ENCODE peak calls at places on chromosomes 16 and 17, in ten cellular contexts. One of them, this sample, is unnamed.

GRCh38 chr17:43840814-43841213 is 6.2 kb upstream of the CD300LG start:
- DNase-seq in stomach: no peak
- DNase-seq in tibial nerve: no peak
- DNase-seq in ovary: no peak
- DNase-seq in lower leg skin: no peak
- DNase-seq in HCT116: no peak
- DNase-seq in Peyer's patch: no peak
- DNase-seq in IMR-90: peak
- DNase-seq in uterus: no peak
- DNase-seq in adrenal gland: no peak
- DNase-seq in this sample: peak

GRCh38 chr16:58515871-58516767 is 802 bp downstream of the SETD6 start:
- DNase-seq in HCT116: no peak
- DNase-seq in ovary: peak
- DNase-seq in tibial nerve: no peak
- DNase-seq in IMR-90: no peak
- DNase-seq in adrenal gland: no peak
- DNase-seq in stomach: peak
- DNase-seq in Peyer's patch: peak
- DNase-seq in lower leg skin: no peak
- DNase-seq in uterus: no peak
- DNase-seq in this sample: no peak

GRCh38 chr17:52145496-52145895 is 13.0 kb downstream of the CA10 start:
- DNase-seq in uterus: no peak
- DNase-seq in Peyer's patch: no peak
- DNase-seq in adrenal gland: no peak
- DNase-seq in HCT116: no peak
- DNase-seq in stomach: no peak
- DNase-seq in ovary: no peak
- DNase-seq in IMR-90: no peak
- DNase-seq in lower leg skin: no peak
- DNase-seq in tibial nerve: no peak
- DNase-seq in this sample: no peak

GRCh38 chr16:4852221-4852872 is 5.1 kb downstream of the UBN1 start:
- DNase-seq in stomach: no peak
- DNase-seq in adrenal gland: peak
- DNase-seq in uterus: no peak
- DNase-seq in lower leg skin: peak
- DNase-seq in Peyer's patch: no peak
- DNase-seq in IMR-90: peak
- DNase-seq in ovary: no peak
- DNase-seq in tibial nerve: no peak
- DNase-seq in HCT116: no peak
- DNase-seq in this sample: no peak

GRCh38 chr16:17228048-17228707 is 242.6 kb downstream of the XYLT1 start:
- DNase-seq in lower leg skin: no peak
- DNase-seq in Peyer's patch: no peak
- DNase-seq in stomach: no peak
- DNase-seq in ovary: no peak
- DNase-seq in HCT116: no peak
- DNase-seq in uterus: no peak
- DNase-seq in IMR-90: no peak
- DNase-seq in tibial nerve: no peak
- DNase-seq in adrenal gland: no peak
- DNase-seq in this sample: peak

GRCh38 chr16:71937868-71938510 is 42.7 kb downstream of the IST1 start:
- DNase-seq in tibial nerve: no peak
- DNase-seq in adrenal gland: no peak
- DNase-seq in Peyer's patch: no peak
- DNase-seq in IMR-90: no peak
- DNase-seq in lower leg skin: peak
- DNase-seq in stomach: no peak
- DNase-seq in uterus: no peak
- DNase-seq in HCT116: no peak
- DNase-seq in ovary: no peak
- DNase-seq in this sample: no peak

GRCh38 chr17:48500435-48501426 is 30.1 kb downstream of the HOXB1 start:
- DNase-seq in adrenal gland: no peak
- DNase-seq in tibial nerve: no peak
- DNase-seq in HCT116: no peak
- DNase-seq in Peyer's patch: no peak
- DNase-seq in uterus: peak
- DNase-seq in ovary: no peak
- DNase-seq in stomach: no peak
- DNase-seq in IMR-90: peak
- DNase-seq in lower leg skin: no peak
- DNase-seq in this sample: peak

GRCh38 chr17:20244671-20245070 is 222.7 kb downstream of the LGALS9B start:
- DNase-seq in ovary: no peak
- DNase-seq in stomach: no peak
- DNase-seq in lower leg skin: no peak
- DNase-seq in Peyer's patch: no peak
- DNase-seq in uterus: no peak
- DNase-seq in adrenal gland: no peak
- DNase-seq in IMR-90: peak
- DNase-seq in tibial nerve: no peak
- DNase-seq in HCT116: no peak
- DNase-seq in this sample: no peak

DNA sequence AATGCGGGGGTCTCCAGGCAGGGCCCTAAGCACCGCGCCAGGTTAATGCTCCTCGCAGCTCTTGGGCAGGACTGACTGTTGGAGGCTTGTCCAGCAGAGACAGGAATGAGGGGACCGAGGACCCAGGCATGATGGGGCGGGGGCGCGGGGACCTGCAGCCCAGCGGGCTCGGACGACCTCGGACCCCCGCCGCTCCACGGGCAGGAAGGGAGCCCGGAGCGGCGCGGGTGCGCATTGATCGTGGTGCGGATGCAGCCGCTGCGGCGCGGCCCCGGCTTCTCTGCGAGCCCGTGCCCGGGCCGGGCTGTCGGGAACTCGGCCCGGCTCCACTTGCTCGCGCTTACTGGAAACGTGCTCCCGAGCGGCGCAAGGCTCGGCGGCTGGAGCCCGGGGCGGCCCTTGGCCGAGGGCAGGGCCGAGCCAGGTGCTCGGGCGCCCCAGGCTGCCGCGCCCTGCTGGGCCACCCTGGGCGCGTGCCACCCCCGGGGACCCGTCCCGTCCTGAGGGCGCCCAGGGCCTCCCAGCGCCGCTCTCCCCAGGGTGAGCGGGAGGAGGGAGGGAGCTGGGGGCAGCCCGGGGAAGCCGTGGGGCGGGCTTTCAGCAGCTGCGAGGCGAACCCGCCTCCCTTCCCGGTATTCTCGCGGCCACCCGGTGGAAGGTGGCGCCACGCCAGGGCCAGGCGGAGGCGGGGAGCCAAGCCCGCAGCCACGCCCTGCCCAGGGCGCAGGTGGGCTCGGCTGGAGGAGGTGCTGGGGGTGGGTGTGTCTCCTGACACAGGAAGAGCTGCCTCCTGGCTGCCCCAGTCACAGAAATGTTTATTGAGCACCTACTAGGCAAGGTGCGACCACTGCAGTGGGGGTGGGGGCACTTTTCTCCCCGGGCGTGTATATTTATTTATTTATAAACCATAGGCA is 45.9 kb downstream of the SOCS3 start:
- DNase-seq in tibial nerve: no peak
- DNase-seq in Peyer's patch: peak
- DNase-seq in uterus: peak
- DNase-seq in HCT116: peak
- DNase-seq in ovary: peak
- DNase-seq in adrenal gland: peak
- DNase-seq in lower leg skin: peak
- DNase-seq in stomach: peak
- DNase-seq in IMR-90: peak
- DNase-seq in this sample: peak
- TF ChIP-seq POLR2A in tibial nerve: no peak
- TF ChIP-seq POLR2A in Peyer's patch: peak
- TF ChIP-seq POLR2A in uterus: no peak
- TF ChIP-seq POLR2A in HCT116: peak
- TF ChIP-seq POLR2A in ovary: peak
- TF ChIP-seq POLR2A in adrenal gland: peak
- TF ChIP-seq POLR2A in lower leg skin: no peak
- TF ChIP-seq POLR2A in stomach: no peak
- TF ChIP-seq POLR2A in IMR-90: peak
- TF ChIP-seq POLR2A in this sample: no peak

DNA sequence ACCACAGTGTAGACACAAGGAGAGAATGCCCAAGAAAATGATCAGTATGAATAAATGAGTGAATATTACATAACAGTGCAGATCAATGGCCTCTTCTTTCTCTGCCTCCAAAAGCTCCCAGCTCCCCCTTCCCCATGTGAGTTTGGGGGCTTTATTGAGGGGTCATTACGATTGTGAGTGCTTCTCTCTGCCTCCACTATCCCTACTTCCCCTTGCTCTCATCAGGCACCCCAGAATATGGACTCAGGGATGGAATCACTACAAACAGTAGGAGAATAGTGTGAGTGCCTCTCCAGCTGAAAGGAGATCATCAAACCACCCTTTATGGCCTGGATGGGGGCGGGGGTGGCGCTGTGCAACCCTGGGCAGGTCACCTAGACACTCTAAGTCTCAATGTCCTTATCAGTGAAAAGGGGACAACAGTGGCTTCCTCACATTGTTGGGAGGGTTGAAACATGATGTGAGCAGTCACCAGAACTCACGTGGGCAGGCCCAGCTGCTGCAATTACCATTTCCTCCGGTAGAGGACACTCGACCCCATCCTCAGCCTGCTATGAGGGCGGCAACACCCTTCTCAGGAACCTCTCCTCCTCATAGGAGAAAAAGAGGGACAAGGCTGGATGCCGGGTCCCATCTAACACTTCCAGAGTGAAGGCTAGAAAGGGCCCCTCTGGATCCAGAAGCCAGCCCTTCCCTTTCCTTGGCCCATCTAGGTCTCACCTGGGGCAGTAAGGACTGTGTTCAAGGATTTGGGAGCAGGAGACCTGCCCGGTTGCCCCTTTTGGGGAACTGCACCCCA is 2.1 kb upstream of the EPOP start:
- DNase-seq in tibial nerve: peak
- DNase-seq in stomach: peak
- DNase-seq in lower leg skin: peak
- DNase-seq in uterus: peak
- DNase-seq in ovary: peak
- DNase-seq in HCT116: peak
- DNase-seq in Peyer's patch: peak
- DNase-seq in adrenal gland: peak
- DNase-seq in IMR-90: peak
- DNase-seq in this sample: peak
- TF ChIP-seq CTCF in tibial nerve: peak
- TF ChIP-seq CTCF in stomach: peak
- TF ChIP-seq CTCF in lower leg skin: no peak
- TF ChIP-seq CTCF in uterus: peak
- TF ChIP-seq CTCF in ovary: peak
- TF ChIP-seq CTCF in HCT116: peak
- TF ChIP-seq CTCF in Peyer's patch: peak
- TF ChIP-seq CTCF in adrenal gland: peak
- TF ChIP-seq CTCF in IMR-90: peak
- TF ChIP-seq CTCF in this sample: peak

DNA sequence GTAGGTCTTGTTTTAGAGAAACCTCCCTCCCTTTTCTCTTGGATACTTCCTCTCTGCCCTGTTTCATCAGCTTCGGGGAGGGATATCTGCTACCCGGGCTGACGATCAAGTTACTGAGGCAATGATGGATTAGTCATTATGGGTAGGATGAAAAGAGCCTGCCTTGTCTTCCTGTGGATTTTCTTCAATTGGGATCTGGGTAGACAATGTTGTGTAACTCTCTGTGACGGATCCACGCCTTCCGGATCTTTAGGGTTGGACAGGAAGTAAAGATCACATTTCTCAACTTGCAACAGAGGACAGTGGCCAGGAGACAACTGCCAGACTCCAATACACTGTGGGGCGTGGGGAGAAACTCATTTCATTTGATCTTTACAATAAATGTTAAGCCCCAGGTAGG is 11.3 kb upstream of the CHST6 start:
- DNase-seq in lower leg skin: no peak
- DNase-seq in uterus: no peak
- DNase-seq in tibial nerve: peak
- DNase-seq in adrenal gland: peak
- DNase-seq in HCT116: peak
- DNase-seq in ovary: no peak
- DNase-seq in IMR-90: peak
- DNase-seq in stomach: no peak
- DNase-seq in Peyer's patch: no peak
- DNase-seq in this sample: no peak
- H3K4me3 ChIP-seq in lower leg skin: no peak
- H3K4me3 ChIP-seq in uterus: no peak
- H3K4me3 ChIP-seq in tibial nerve: no peak
- H3K4me3 ChIP-seq in adrenal gland: no peak
- H3K4me3 ChIP-seq in HCT116: no peak
- H3K4me3 ChIP-seq in ovary: no peak
- H3K4me3 ChIP-seq in IMR-90: no peak
- H3K4me3 ChIP-seq in stomach: no peak
- H3K4me3 ChIP-seq in Peyer's patch: no peak
- H3K4me3 ChIP-seq in this sample: no peak

GRCh38 chr17:18932360-18933055 is 19.5 kb upstream of the SLC5A10 start:
- DNase-seq in stomach: no peak
- DNase-seq in adrenal gland: no peak
- DNase-seq in HCT116: no peak
- DNase-seq in uterus: no peak
- DNase-seq in tibial nerve: no peak
- DNase-seq in ovary: no peak
- DNase-seq in IMR-90: no peak
- DNase-seq in lower leg skin: no peak
- DNase-seq in Peyer's patch: no peak
- DNase-seq in this sample: no peak

GRCh38 chr17:18928726-18929125 is 23.2 kb upstream of the SLC5A10 start:
- DNase-seq in lower leg skin: no peak
- DNase-seq in HCT116: no peak
- DNase-seq in uterus: no peak
- DNase-seq in Peyer's patch: no peak
- DNase-seq in ovary: no peak
- DNase-seq in IMR-90: no peak
- DNase-seq in tibial nerve: no peak
- DNase-seq in adrenal gland: no peak
- DNase-seq in stomach: no peak
- DNase-seq in this sample: no peak

GRCh38 chr17:18937981-18938691 is 13.8 kb upstream of the SLC5A10 start:
- DNase-seq in IMR-90: peak
- DNase-seq in HCT116: no peak
- DNase-seq in lower leg skin: no peak
- DNase-seq in adrenal gland: no peak
- DNase-seq in uterus: no peak
- DNase-seq in stomach: no peak
- DNase-seq in tibial nerve: no peak
- DNase-seq in Peyer's patch: no peak
- DNase-seq in ovary: no peak
- DNase-seq in this sample: no peak

GRCh38 chr17:18938692-18939023 is 13.3 kb upstream of the SLC5A10 start:
- DNase-seq in HCT116: no peak
- DNase-seq in tibial nerve: no peak
- DNase-seq in uterus: no peak
- DNase-seq in Peyer's patch: no peak
- DNase-seq in lower leg skin: no peak
- DNase-seq in adrenal gland: no peak
- DNase-seq in ovary: no peak
- DNase-seq in stomach: no peak
- DNase-seq in IMR-90: no peak
- DNase-seq in this sample: no peak

DNA sequence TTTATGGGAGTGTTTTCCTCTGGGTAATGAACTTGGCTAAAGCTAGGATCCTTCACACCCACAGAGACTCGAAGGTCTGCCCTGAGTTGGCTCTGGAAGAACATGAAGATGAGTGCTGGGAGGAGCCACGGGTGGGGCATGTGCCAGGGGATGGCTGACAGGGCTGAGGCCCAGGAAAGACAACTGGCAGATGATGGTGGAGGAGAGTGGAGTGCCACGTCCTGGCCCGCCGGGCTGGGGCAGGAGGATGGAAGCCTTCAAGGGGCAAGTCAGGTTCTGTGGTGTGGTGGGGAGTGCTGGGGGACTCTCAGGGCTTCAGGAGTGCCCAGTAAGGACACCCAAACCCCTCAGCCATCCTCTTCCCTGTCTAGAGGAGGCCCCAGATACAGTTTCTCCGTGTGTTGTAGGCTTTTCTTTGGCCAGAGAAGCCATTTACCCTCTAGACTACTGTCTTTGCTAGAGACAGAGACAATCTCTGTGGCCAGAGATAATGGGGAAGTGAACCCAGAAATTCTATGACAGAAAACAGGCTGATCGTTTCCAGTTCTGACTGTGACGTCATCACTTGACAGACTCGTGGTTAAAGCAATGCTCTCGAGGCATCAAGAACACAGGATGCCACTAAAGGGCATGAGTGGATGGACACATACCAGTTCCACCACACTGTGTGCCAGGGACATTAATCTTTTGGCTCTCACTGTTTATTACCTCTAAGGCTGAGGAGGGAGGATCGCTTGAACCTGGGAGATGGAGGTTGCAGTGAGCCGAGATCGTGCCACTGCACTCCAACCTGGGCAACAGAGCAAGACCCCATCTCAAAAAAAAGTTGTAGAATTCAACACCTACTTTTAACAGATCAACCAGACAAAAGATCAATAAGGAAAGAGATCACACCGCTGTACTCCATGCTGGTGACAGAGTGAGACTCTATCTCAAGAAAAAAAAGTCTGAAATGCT is 18.6 kb upstream of the SLC5A10 start:
- DNase-seq in stomach: no peak
- DNase-seq in tibial nerve: no peak
- DNase-seq in lower leg skin: no peak
- DNase-seq in ovary: no peak
- DNase-seq in Peyer's patch: no peak
- DNase-seq in HCT116: no peak
- DNase-seq in uterus: no peak
- DNase-seq in adrenal gland: no peak
- DNase-seq in IMR-90: no peak
- DNase-seq in this sample: no peak
- TF ChIP-seq POLR2A in stomach: no peak
- TF ChIP-seq POLR2A in tibial nerve: no peak
- TF ChIP-seq POLR2A in lower leg skin: no peak
- TF ChIP-seq POLR2A in ovary: no peak
- TF ChIP-seq POLR2A in Peyer's patch: no peak
- TF ChIP-seq POLR2A in HCT116: no peak
- TF ChIP-seq POLR2A in uterus: no peak
- TF ChIP-seq POLR2A in adrenal gland: no peak
- TF ChIP-seq POLR2A in IMR-90: no peak
- TF ChIP-seq POLR2A in this sample: no peak